ENCODE peak calls at places on chromosome 14, in four cellular contexts. One of them, this sample, is unnamed.

GRCh38 chr14:67674139-67674479 is 323 bp downstream of the VTI1B start:
- DNase-seq in germinal center: peak
- DNase-seq in RKO: peak
- DNase-seq in AG09319: no peak
- DNase-seq in this sample: peak

GRCh38 chr14:92471919-92472318 is 41.7 kb upstream of the RIN3 start:
- DNase-seq in germinal center: no peak
- DNase-seq in RKO: peak
- DNase-seq in AG09319: peak
- DNase-seq in this sample: peak

GRCh38 chr14:71264260-71264659 is 357.0 kb downstream of the PCNX1 start:
- DNase-seq in germinal center: no peak
- DNase-seq in RKO: no peak
- DNase-seq in AG09319: no peak
- DNase-seq in this sample: no peak

GRCh38 chr14:92783813-92784431 is 10.2 kb upstream of the GOLGA5 start:
- DNase-seq in germinal center: peak
- DNase-seq in RKO: peak
- DNase-seq in AG09319: no peak
- DNase-seq in this sample: peak

GRCh38 chr14:52789118-52789517 is 2.3 kb downstream of the GNPNAT1 start:
- DNase-seq in germinal center: no peak
- DNase-seq in RKO: no peak
- DNase-seq in AG09319: no peak
- DNase-seq in this sample: no peak

GRCh38 chr14:74299061-74299545 is 3.6 kb downstream of the ABCD4 start:
- DNase-seq in germinal center: no peak
- DNase-seq in RKO: no peak
- DNase-seq in AG09319: no peak
- DNase-seq in this sample: peak

GRCh38 chr14:104973215-104974145 is 4.7 kb downstream of the AHNAK2 start:
- DNase-seq in germinal center: no peak
- DNase-seq in RKO: peak
- DNase-seq in AG09319: peak
- DNase-seq in this sample: peak

GRCh38 chr14:73293782-73294781 is 56.8 kb downstream of the PAPLN start:
- DNase-seq in germinal center: no peak
- DNase-seq in RKO: no peak
- DNase-seq in AG09319: no peak
- DNase-seq in this sample: no peak

GRCh38 chr14:90795744-90796143 is 20.5 kb downstream of the TTC7B start:
- DNase-seq in germinal center: no peak
- DNase-seq in RKO: peak
- DNase-seq in AG09319: peak
- DNase-seq in this sample: peak

GRCh38 chr14:69708586-69709169 is 58.3 kb upstream of the SRSF5 start:
- DNase-seq in germinal center: no peak
- DNase-seq in RKO: peak
- DNase-seq in AG09319: no peak
- DNase-seq in this sample: no peak

GRCh38 chr14:89628521-89628920 is 211.5 kb upstream of the FOXN3 start:
- DNase-seq in germinal center: no peak
- DNase-seq in RKO: no peak
- DNase-seq in AG09319: no peak
- DNase-seq in this sample: no peak

GRCh38 chr14:59344711-59345455 is 120.3 kb downstream of the GPR135 start:
- DNase-seq in germinal center: no peak
- DNase-seq in RKO: no peak
- DNase-seq in AG09319: no peak
- DNase-seq in this sample: no peak

GRCh38 chr14:33493990-33494389 is 456.9 kb downstream of the EGLN3 start:
- DNase-seq in germinal center: no peak
- DNase-seq in RKO: no peak
- DNase-seq in AG09319: no peak
- DNase-seq in this sample: no peak

GRCh38 chr14:70567791-70568190 is 32.7 kb downstream of the MED6 start:
- DNase-seq in germinal center: peak
- DNase-seq in RKO: peak
- DNase-seq in AG09319: no peak
- DNase-seq in this sample: peak

GRCh38 chr14:43003845-43004244 is 1397.2 kb downstream of the LRFN5 start:
- DNase-seq in germinal center: no peak
- DNase-seq in RKO: peak
- DNase-seq in AG09319: no peak
- DNase-seq in this sample: no peak

GRCh38 chr14:102351023-102351422 is 11.7 kb downstream of the CINP start:
- DNase-seq in germinal center: no peak
- DNase-seq in RKO: no peak
- DNase-seq in AG09319: no peak
- DNase-seq in this sample: no peak

GRCh38 chr14:92968291-92969020 is 45.5 kb downstream of the CHGA start:
- DNase-seq in germinal center: no peak
- DNase-seq in RKO: no peak
- DNase-seq in AG09319: no peak
- DNase-seq in this sample: no peak

GRCh38 chr14:75430526-75430925 is 2.7 kb downstream of the JDP2 start:
- DNase-seq in germinal center: no peak
- DNase-seq in RKO: no peak
- DNase-seq in AG09319: peak
- DNase-seq in this sample: no peak

GRCh38 chr14:87241018-87241779 is 751.8 kb downstream of the GALC start:
- DNase-seq in germinal center: no peak
- DNase-seq in RKO: no peak
- DNase-seq in AG09319: no peak
- DNase-seq in this sample: no peak

GRCh38 chr14:100406505-100407131 is 83.5 kb downstream of the SLC25A47 start:
- DNase-seq in germinal center: no peak
- DNase-seq in RKO: no peak
- DNase-seq in AG09319: no peak
- DNase-seq in this sample: no peak

GRCh38 chr14:100864960-100865681 is 38.4 kb downstream of the RTL1 start:
- DNase-seq in germinal center: no peak
- DNase-seq in RKO: no peak
- DNase-seq in AG09319: peak
- DNase-seq in this sample: no peak

GRCh38 chr14:95832012-95832411 is 44.6 kb upstream of the TUNAR start:
- DNase-seq in germinal center: no peak
- DNase-seq in RKO: no peak
- DNase-seq in AG09319: no peak
- DNase-seq in this sample: no peak

GRCh38 chr14:79971330-79971729 is 240.0 kb downstream of the DIO2 start:
- DNase-seq in germinal center: no peak
- DNase-seq in RKO: no peak
- DNase-seq in AG09319: no peak
- DNase-seq in this sample: no peak

GRCh38 chr14:50010752-50011151 is 105.6 kb downstream of the VCPKMT start:
- DNase-seq in germinal center: no peak
- DNase-seq in RKO: no peak
- DNase-seq in AG09319: no peak
- DNase-seq in this sample: no peak

GRCh38 chr14:69863083-69863482 is 16.1 kb upstream of the SMOC1 start:
- DNase-seq in germinal center: no peak
- DNase-seq in RKO: no peak
- DNase-seq in AG09319: no peak
- DNase-seq in this sample: peak

GRCh38 chr14:92657457-92658142 is 90.8 kb downstream of the LGMN start:
- DNase-seq in germinal center: no peak
- DNase-seq in RKO: no peak
- DNase-seq in AG09319: no peak
- DNase-seq in this sample: no peak

GRCh38 chr14:70905316-70905715 is 1.9 kb upstream of the PCNX1 start:
- DNase-seq in germinal center: no peak
- DNase-seq in RKO: no peak
- DNase-seq in AG09319: peak
- DNase-seq in this sample: no peak

GRCh38 chr14:36221097-36221496 is 44.6 kb upstream of the PTCSC3 start:
- DNase-seq in germinal center: no peak
- DNase-seq in RKO: no peak
- DNase-seq in AG09319: no peak
- DNase-seq in this sample: no peak

GRCh38 chr14:100305446-100306255 is 593 bp downstream of the SLC25A29 start:
- DNase-seq in germinal center: no peak
- DNase-seq in RKO: peak
- DNase-seq in AG09319: no peak
- DNase-seq in this sample: no peak

GRCh38 chr14:44204061-44204815 is 302.8 kb downstream of the FSCB start:
- DNase-seq in germinal center: no peak
- DNase-seq in RKO: no peak
- DNase-seq in AG09319: no peak
- DNase-seq in this sample: no peak

GRCh38 chr14:89740241-89740640 is 214.3 kb downstream of the EFCAB11 start:
- DNase-seq in germinal center: no peak
- DNase-seq in RKO: no peak
- DNase-seq in AG09319: no peak
- DNase-seq in this sample: no peak

GRCh38 chr14:29643415-29644206 is 284.0 kb downstream of the PRKD1 start:
- DNase-seq in germinal center: no peak
- DNase-seq in RKO: no peak
- DNase-seq in AG09319: no peak
- DNase-seq in this sample: no peak

GRCh38 chr14:52351561-52352491 is 37.7 kb downstream of the PTGER2 start:
- DNase-seq in germinal center: no peak
- DNase-seq in RKO: no peak
- DNase-seq in AG09319: no peak
- DNase-seq in this sample: no peak

GRCh38 chr14:76117789-76118188 is 33.9 kb upstream of the GPATCH2L start:
- DNase-seq in germinal center: no peak
- DNase-seq in RKO: no peak
- DNase-seq in AG09319: no peak
- DNase-seq in this sample: no peak

GRCh38 chr14:52840916-52841315 is 49.5 kb upstream of the GNPNAT1 start:
- DNase-seq in germinal center: no peak
- DNase-seq in RKO: no peak
- DNase-seq in AG09319: no peak
- DNase-seq in this sample: no peak

GRCh38 chr14:79842270-79842669 is 369.0 kb downstream of the DIO2 start:
- DNase-seq in germinal center: no peak
- DNase-seq in RKO: peak
- DNase-seq in AG09319: no peak
- DNase-seq in this sample: no peak

GRCh38 chr14:47040490-47040889 is 388.9 kb upstream of the RPL10L start:
- DNase-seq in germinal center: no peak
- DNase-seq in RKO: peak
- DNase-seq in AG09319: no peak
- DNase-seq in this sample: peak

This sample was measured in SW480.